ENCODE peak calls at places on chromosomes 16 and 17, in five cellular contexts. N is PC-3, K is GM23338, L is MM.1S, Q is hepatocyte. C is an unnamed sample.

GRCh38 chr17:10178789-10179075 is 19.7 kb downstream of the GAS7 start:
- DNase-seq in N (no peak), K (no peak), L (no peak), Q (no peak), C (no peak)

GRCh38 chr17:81544281-81544974 is 7.7 kb downstream of the FAAP100 start:
- DNase-seq in N (no peak), K (no peak), L (no peak), Q (no peak), C (no peak)

GRCh38 chr17:82848022-82848592 is 8.3 kb upstream of the ZNF750 start:
- DNase-seq in N (no peak), K (no peak), L (no peak), Q (peak; percentile 50), C (peak; percentile 77)

GRCh38 chr17:41284043-41284442 is 8.5 kb downstream of the KRTAP9-7 start:
- DNase-seq in N (no peak), K (peak; percentile 21), L (no peak), Q (peak; percentile 1), C (no peak)

GRCh38 chr16:12083625-12084024 is 107.1 kb downstream of the SNX29 start:
- DNase-seq in N (no peak), K (no peak), L (no peak), Q (no peak), C (no peak)

GRCh38 chr17:57612202-57613071 is 132.7 kb downstream of the CCDC182 start:
- DNase-seq in N (no peak), K (peak; percentile 64), L (no peak), Q (no peak), C (peak; percentile 67)

GRCh38 chr16:2840914-2841313 is 10.8 kb downstream of the ZG16B start:
- DNase-seq in N (no peak), K (no peak), L (no peak), Q (no peak), C (no peak)

GRCh38 chr16:11160676-11161115 is 95.3 kb downstream of the SOCS1 start:
- DNase-seq in N (no peak), K (no peak), L (no peak), Q (no peak), C (no peak)

GRCh38 chr17:50028207-50029120 is 27.4 kb upstream of the ITGA3 start:
- DNase-seq in N (peak; percentile 100), K (peak; percentile 83), L (no peak), Q (peak; percentile 45), C (peak; percentile 95)

GRCh38 chr17:59174671-59175070 is 19.1 kb downstream of the PRR11 start:
- DNase-seq in N (no peak), K (no peak), L (no peak), Q (no peak), C (no peak)

GRCh38 chr17:7021993-7022778 is 664 bp upstream of the BCL6B start:
- DNase-seq in N (peak; percentile 73), K (peak; percentile 90), L (peak; percentile 83), Q (peak; percentile 88), C (no peak)

GRCh38 chr16:11112723-11113348 is 143.2 kb downstream of the SOCS1 start:
- DNase-seq in N (no peak), K (no peak), L (no peak), Q (no peak), C (no peak)

GRCh38 chr17:348692-349425 is 3.7 kb downstream of the RPH3AL start:
- DNase-seq in N (no peak), K (no peak), L (no peak), Q (no peak), C (no peak)

GRCh38 chr17:57971572-57971971 is 16.4 kb upstream of the CUEDC1 start:
- DNase-seq in N (no peak), K (no peak), L (no peak), Q (no peak), C (no peak)

GRCh38 chr16:21622545-21622944 is 23.2 kb downstream of the METTL9 start:
- DNase-seq in N (no peak), K (no peak), L (no peak), Q (no peak), C (no peak)

GRCh38 chr16:54424043-54424451 is 137.5 kb upstream of the IRX3 start:
- DNase-seq in N (no peak), K (no peak), L (no peak), Q (no peak), C (peak; percentile 97)

GRCh38 chr17:19656336-19656735 is 7.8 kb downstream of the ALDH3A2 start:
- DNase-seq in N (no peak), K (no peak), L (no peak), Q (no peak), C (no peak)

GRCh38 chr16:68384293-68385255 is 63.7 kb downstream of the SMPD3 start:
- DNase-seq in N (no peak), K (peak; percentile 48), L (peak; percentile 87), Q (no peak), C (no peak)

GRCh38 chr16:3038256-3038655 is 1.5 kb upstream of the BICDL2 start:
- DNase-seq in N (no peak), K (peak; percentile 89), L (no peak), Q (peak; percentile 71), C (peak; percentile 70)

GRCh38 chr17:57600092-57600491 is 145.0 kb downstream of the CCDC182 start:
- DNase-seq in N (no peak), K (no peak), L (peak; percentile 31), Q (no peak), C (no peak)

GRCh38 chr17:3602499-3602898 is 6.7 kb downstream of the TRPV1 start:
- DNase-seq in N (no peak), K (peak; percentile 94), L (peak; percentile 37), Q (no peak), C (no peak)

GRCh38 chr17:39618956-39619785 is 7.6 kb upstream of the PPP1R1B start:
- DNase-seq in N (no peak), K (no peak), L (no peak), Q (no peak), C (no peak)
- H3K4me3 ChIP-seq in N (peak overlapping the region; percentile 76), K (peak overlapping the region; percentile 92), L (no peak overlapping the region), Q (no peak overlapping the region), C (peak overlapping the region; percentile 65)

GRCh38 chr17:75496005-75496404 is 19.3 kb downstream of the CASKIN2 start:
- DNase-seq in N (no peak), K (no peak), L (no peak), Q (no peak), C (no peak)

GRCh38 chr17:75494326-75494877 is 20.9 kb downstream of the CASKIN2 start:
- DNase-seq in N (no peak), K (no peak), L (no peak), Q (no peak), C (no peak)

GRCh38 chr17:75492555-75493168 is 22.7 kb downstream of the CASKIN2 start:
- DNase-seq in N (no peak), K (no peak), L (no peak), Q (no peak), C (no peak)

GRCh38 chr17:75491680-75492079 is 23.7 kb downstream of the CASKIN2 start:
- DNase-seq in N (no peak), K (no peak), L (no peak), Q (no peak), C (no peak)

DNA sequence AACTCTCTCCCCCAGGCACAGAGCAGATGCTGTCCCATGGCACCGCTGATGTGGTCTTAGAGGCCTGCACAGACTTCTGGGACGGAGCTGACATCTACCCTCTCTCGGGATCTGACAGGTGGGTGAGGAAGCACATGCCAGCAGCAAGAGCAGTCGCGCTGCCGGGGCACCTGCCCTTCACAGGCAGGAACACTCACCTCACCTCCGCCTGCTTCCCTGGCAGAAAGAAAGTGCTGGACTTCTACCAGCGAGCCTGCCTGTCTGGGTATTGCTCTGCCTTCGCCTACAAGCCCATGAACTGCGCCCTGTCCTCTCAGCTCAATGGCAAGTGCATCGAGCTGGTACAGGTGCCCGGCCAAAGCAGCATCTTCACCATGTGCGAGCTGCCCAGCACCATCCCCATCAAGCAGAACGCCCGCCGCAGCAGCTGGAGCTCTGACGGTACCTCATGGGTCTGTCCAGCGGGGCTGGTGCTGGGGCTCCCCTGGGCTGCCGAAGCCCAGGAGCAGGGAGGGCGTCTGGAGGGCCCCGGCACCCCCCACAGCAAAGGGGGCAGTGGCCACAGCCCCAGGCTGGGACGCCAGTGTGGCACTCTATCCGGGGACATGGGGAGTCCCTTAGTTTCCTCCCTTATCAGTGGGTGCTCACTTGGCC is 21.7 kb downstream of the CASKIN2 start:
- DNase-seq in N (no peak), K (no peak), L (no peak), Q (no peak), C (no peak)
- H3K4me1 ChIP-seq in N (no peaks in the 10 kb centered on the region), K (no peaks in the 10 kb centered on the region), L (no peaks in the 10 kb centered on the region), Q (no peaks in the 10 kb centered on the region), C (no peaks in the 10 kb centered on the region)

DNA sequence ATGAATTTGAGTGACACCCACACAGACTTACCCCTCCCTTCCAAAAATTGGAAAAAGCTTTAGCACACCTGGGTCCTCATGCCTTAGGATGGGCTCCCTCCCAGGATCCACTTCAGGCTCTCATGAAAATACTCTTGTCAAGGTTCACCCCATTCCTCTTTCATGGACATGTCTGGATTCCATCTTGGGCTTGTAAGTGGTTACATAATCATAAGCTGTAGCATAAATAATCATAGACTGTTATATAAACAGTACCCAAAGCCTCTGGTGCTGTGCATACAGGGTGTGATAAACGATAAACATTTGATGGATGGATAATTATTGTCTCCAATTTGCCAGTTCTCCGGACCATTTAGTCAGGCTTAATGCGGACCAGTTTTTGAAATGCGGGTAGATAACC is 53.7 kb upstream of the TEKT3 start:
- DNase-seq in N (no peak), K (no peak), L (no peak), Q (no peak), C (no peak)
- H3K9me2 ChIP-seq in N (no peaks in the 10 kb centered on the region), K (peaks cover 6% of the 10 kb centered on the region), L (no peaks in the 10 kb centered on the region), Q (no peaks in the 10 kb centered on the region), C (no peaks in the 10 kb centered on the region)

DNA sequence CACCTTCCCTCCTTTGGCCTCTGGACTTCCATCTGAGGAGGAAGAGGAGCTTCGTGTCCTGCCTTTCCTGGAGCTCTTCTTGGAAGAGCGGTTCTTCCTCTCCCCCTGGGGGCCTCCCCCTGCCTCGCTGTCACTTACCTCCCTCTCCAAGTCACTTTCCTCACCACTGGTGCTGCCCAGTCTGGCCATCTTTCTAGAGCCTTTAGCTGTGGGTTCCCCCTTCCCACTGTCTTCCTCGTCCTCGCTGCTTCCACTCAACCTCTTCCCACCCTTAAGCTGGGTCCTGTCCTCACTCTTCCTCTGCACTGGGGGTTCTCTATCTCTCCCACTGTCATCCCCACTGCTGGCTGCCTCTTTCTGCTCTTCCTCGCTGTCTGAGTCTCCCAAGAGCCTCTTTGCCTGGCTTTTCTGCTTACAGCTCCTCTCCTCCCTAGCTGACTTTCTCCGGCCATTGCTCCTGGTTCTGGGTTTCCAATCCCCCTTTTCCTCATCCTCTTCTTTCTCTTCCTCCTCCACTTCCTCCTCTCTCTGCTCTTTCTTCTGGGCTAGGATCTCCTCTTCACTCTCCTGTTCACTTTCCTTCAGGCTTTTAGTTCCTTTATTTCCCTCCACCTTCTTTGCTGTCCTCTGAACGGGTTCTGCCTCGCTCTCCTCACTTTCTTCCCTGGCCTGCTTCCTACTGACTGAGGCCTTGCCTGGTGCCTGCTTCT is 1.4 kb downstream of the HIRIP3 start:
- DNase-seq in N (no peak), K (no peak), L (no peak), Q (no peak), C (no peak)
- H3K4me3 ChIP-seq in N (peak overlapping the region; percentile 91), K (peak overlapping the region; percentile 94), L (peak overlapping the region; percentile 98), Q (no peak overlapping the region), C (peak overlapping the region; percentile 72)

DNA sequence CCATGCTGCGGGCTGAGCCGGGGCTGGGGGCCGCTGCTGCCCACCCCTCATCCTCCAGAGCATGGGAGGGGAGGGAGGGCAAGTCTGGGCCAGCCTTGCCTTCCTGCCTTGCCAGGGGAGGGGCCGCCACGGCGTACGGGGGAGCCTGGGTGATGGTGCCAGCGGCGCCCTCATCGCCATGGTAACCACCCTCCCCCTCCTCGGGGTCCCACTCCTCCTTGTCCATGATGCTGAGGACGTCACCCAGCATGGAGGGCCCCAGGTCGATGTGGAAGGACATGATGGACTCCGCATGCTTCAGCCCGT is 23.9 kb upstream of the CPSF4L start:
- DNase-seq in N (no peak), K (no peak), L (no peak), Q (no peak), C (no peak)
- H3K4me1 ChIP-seq in N (peaks cover 41% of the 10 kb centered on the region), K (peaks cover 17% of the 10 kb centered on the region), L (peaks cover 5% of the 10 kb centered on the region), Q (peaks cover 36% of the 10 kb centered on the region), C (peaks cover 39% of the 10 kb centered on the region)